ENCODE peak calls at places on chromosomes 7 and 10, in five cellular contexts. P is omental fat pad, U is cardiac fibroblast, A is GM13977, S is HFF-Myc. E is an unnamed sample.
A peak's percentile ranks its signal among the peaks of the same experiment; 100 is the strongest.

GRCh38 chr10:17228081-17229015 is at the start of gene VIM:
- DNase-seq in P (peak; percentile 84), U (peak; percentile 99), A (peak; percentile 54), S (peak; percentile 84), E (peak; percentile 46)

GRCh38 chr7:92609921-92610518 is 19.8 kb upstream of the FAM133B start:
- DNase-seq in P (no peak), U (peak; percentile 59), A (no peak), S (no peak), E (no peak)

GRCh38 chr10:117353700-117354099 is 21.5 kb downstream of the PDZD8 start:
- DNase-seq in P (no peak), U (no peak), A (no peak), S (no peak), E (no peak)

GRCh38 chr10:66746246-66746645 is 179.6 kb upstream of the LRRTM3 start:
- DNase-seq in P (no peak), U (peak; percentile 17), A (no peak), S (no peak), E (no peak)

GRCh38 chr10:88288621-88289059 is 294.5 kb downstream of the RNLS start:
- DNase-seq in P (no peak), U (no peak), A (peak; percentile 10), S (no peak), E (no peak)

GRCh38 chr7:1026721-1027151 is 17.6 kb upstream of the GPR146 start:
- DNase-seq in P (no peak), U (no peak), A (peak; percentile 75), S (no peak), E (no peak)

GRCh38 chr7:74481458-74482324 is 28.0 kb downstream of the GTF2IRD1 start:
- DNase-seq in P (no peak), U (no peak), A (no peak), S (no peak), E (no peak)

GRCh38 chr7:122550545-122550944 is 148.4 kb downstream of the RNF133 start:
- DNase-seq in P (no peak), U (peak; percentile 45), A (no peak), S (no peak), E (no peak)

GRCh38 chr10:4353964-4354363 is 472.0 kb upstream of the AKR1E2 start:
- DNase-seq in P (no peak), U (peak; percentile 82), A (no peak), S (peak; percentile 86), E (no peak)

GRCh38 chr7:89602984-89603383 is 551.3 kb upstream of the STEAP1 start:
- DNase-seq in P (no peak), U (no peak), A (no peak), S (no peak), E (no peak)

GRCh38 chr10:4345842-4346241 is 480.2 kb upstream of the AKR1E2 start:
- DNase-seq in P (no peak), U (peak; percentile 31), A (no peak), S (no peak), E (no peak)

GRCh38 chr10:128087884-128088695 is 38.1 kb downstream of the MKI67 start:
- DNase-seq in P (no peak), U (no peak), A (no peak), S (no peak), E (no peak)

GRCh38 chr7:18302077-18302476 is 193.5 kb upstream of the HDAC9 start:
- DNase-seq in P (no peak), U (no peak), A (no peak), S (no peak), E (no peak)

GRCh38 chr10:58796242-58796641 is 283.6 kb downstream of the BICC1 start:
- DNase-seq in P (no peak), U (peak; percentile 16), A (no peak), S (no peak), E (no peak)

GRCh38 chr10:5607594-5607993 is 58.8 kb downstream of the ASB13 start:
- DNase-seq in P (no peak), U (no peak), A (no peak), S (no peak), E (no peak)

GRCh38 chr7:94620703-94621118 is 35.2 kb downstream of the SGCE start:
- DNase-seq in P (peak; percentile 49), U (peak; percentile 95), A (peak; percentile 38), S (peak; percentile 77), E (peak; percentile 46)

GRCh38 chr7:124031919-124032318 is 948 bp downstream of the TMEM229A start:
- DNase-seq in P (no peak), U (no peak), A (no peak), S (no peak), E (no peak)

GRCh38 chr10:42962902-42963231 is 114.0 kb upstream of the RET start:
- DNase-seq in P (peak; percentile 14), U (no peak), A (no peak), S (no peak), E (no peak)

GRCh38 chr10:538895-539294 is 150.6 kb downstream of the DIP2C start:
- DNase-seq in P (no peak), U (peak; percentile 53), A (no peak), S (no peak), E (no peak)

GRCh38 chr7:94710256-94710655 is 54.3 kb upstream of the SGCE start:
- DNase-seq in P (no peak), U (peak; percentile 50), A (no peak), S (no peak), E (no peak)

GRCh38 chr7:7595451-7595850 is 28.8 kb downstream of the MIOS start:
- DNase-seq in P (no peak), U (peak; percentile 53), A (no peak), S (no peak), E (no peak)

GRCh38 chr10:112526130-112526529 is 79.1 kb downstream of the VTI1A start:
- DNase-seq in P (no peak), U (no peak), A (peak; percentile 19), S (no peak), E (no peak)

GRCh38 chr10:130191380-130191779 is 55.2 kb downstream of the GLRX3 start:
- DNase-seq in P (no peak), U (no peak), A (peak; percentile 15), S (no peak), E (no peak)

GRCh38 chr10:102975483-102976057 is 57.5 kb downstream of the CNNM2 start:
- DNase-seq in P (no peak), U (no peak), A (no peak), S (no peak), E (no peak)

GRCh38 chr10:117342638-117343037 is 32.6 kb downstream of the PDZD8 start:
- DNase-seq in P (no peak), U (peak; percentile 37), A (no peak), S (peak; percentile 47), E (no peak)

GRCh38 chr7:23928391-23928790 is 218.4 kb downstream of the STK31 start:
- DNase-seq in P (no peak), U (no peak), A (no peak), S (no peak), E (no peak)

DNA sequence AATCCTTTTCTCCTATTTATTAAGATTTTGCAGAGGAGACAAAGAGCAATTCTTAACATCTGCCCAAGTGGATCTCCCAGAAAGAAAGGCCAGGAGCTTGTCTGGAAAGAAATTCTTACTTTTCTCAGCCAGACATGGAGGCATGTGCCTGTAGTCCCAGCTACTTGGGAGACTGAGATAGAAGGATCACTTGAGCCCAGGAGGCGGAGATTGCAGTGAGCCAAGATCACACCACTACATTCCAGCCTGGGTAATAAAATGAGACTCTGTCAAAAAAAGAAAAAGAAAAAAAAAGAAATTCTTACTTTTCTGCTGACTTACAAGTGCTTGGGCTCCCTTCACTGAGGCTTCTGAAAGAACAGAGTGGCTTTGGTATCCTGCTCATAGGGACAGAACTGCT is 2.4 kb upstream of the CYP3A43 start:
- DNase-seq in P (no peak), U (no peak), A (no peak), S (no peak), E (no peak)
- TF ChIP-seq CTCF in P (no peak), U (no peak), A (no peak), S (no peak), E (no peak)

GRCh38 chr10:106765355-106765754 is 399.2 kb downstream of the SORCS1 start:
- DNase-seq in P (no peak), U (no peak), A (no peak), S (no peak), E (no peak)
- TF ChIP-seq CTCF in P (no peak), U (no peak), A (no peak), S (no peak), E (no peak)

GRCh38 chr7:65731129-65731528 is 141.7 kb upstream of the VKORC1L1 start:
- DNase-seq in P (no peak), U (no peak), A (no peak), S (no peak), E (no peak)

DNA sequence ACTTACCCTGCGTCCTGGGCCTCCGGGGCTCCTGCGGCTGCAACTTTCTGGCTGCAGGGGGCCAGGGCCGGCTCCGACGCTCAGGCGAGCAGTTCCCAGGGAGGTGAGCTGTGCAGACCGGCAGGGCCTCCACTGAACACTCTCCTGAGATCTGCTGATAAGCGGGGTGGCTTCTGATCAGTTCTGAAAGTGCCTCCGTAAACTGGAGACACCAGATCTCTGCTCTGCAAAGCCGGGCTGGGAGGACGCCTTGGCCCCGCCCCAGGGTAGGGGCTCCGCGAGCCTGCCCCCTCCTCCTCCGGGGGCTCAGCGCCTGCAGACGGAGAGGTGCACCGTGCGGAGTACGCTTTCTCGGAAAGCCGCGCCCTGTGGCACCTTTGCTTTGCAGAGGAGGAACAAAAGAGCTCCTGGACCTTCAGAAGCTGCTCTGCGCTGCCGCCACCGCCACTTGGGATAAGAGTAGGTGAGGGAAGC is 141.3 kb upstream of the VKORC1L1 start:
- DNase-seq in P (no peak), U (no peak), A (no peak), S (no peak), E (peak; percentile 28)
- TF ChIP-seq CTCF in P (no peak), U (peak; percentile 2), A (no peak), S (no peak), E (peak; percentile 24)

DNA sequence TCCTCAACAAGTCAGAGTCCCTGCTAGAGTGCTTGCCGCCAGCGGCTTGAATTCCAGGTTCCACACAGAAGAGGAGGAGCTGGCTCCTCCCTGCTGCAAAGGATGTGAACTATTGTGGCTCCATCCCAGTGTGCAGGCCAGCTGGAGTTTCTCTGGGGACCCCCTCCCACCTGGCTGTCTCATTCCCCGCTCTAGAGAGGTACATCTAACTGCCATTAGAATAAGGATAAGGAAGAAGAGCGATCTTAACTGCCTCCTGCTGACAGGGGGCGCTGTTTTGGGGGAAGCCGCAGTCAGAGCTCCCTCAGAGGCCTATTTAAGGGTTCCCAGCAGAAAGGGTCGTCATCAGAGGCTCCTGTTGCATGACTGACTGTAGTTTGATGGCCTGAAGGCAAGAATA is 40.8 kb upstream of the HECW1 start:
- DNase-seq in P (no peak), U (peak; percentile 19), A (no peak), S (no peak), E (no peak)
- TF ChIP-seq CTCF in P (no peak), U (peak; percentile 45), A (peak; percentile 31), S (peak; percentile 60), E (no peak)

DNA sequence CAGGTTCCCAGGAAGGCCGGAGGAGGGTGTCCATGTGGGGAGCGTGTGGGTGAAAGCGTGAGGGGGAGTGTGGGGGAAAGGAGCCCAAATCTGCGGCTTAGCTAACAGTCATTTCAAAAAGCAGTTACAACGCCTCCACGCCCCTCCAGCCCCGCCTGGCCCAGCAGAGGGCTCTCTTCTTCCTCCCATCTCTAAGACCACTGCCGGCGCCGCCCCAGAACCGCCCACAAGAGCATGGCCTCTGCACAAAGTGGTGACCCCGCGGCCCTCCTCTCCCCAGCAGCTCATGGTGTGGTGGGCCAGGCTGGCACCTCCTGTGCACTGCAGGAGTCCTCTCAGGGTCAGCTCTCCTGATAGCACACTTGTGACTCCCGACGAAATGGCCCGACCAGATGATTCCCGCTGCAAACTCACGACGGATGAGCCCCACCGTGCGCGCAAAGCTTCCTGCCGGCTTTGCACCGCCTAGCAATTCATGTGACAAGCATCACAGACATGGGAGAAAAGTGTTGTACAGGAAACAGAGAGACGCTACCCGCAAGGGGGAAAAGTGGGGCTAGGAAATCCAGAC is 12.4 kb upstream of the HUS1 start:
- DNase-seq in P (peak; percentile 64), U (peak; percentile 86), A (peak; percentile 88), S (peak; percentile 22), E (peak; percentile 29)
- TF ChIP-seq CTCF in P (no peak), U (peak; percentile 82), A (peak; percentile 89), S (peak; percentile 73), E (no peak)

GRCh38 chr7:140231779-140232491 is 55.2 kb upstream of the KDM7A start:
- DNase-seq in P (no peak), U (no peak), A (no peak), S (no peak), E (peak; percentile 79)
- TF ChIP-seq CTCF in P (no peak), U (no peak), A (no peak), S (no peak), E (no peak)

E was measured in prostate gland.